ENCODE peak calls at places on chromosomes 1 and 21, in six cellular contexts. U is hippocampal formation; R is activated T-cell treated with anti-CD3 and anti-CD28 coated beads, Interleukin-2, amount 50 U/mL, for 1 hour; O is T-helper 1 cell; X is AG20443; C is omental fat pad. S is an unnamed sample.
A peak's percentile ranks its signal among the peaks of the same experiment; 100 is the strongest.

GRCh38 chr1:201807958-201808632 is 20.9 kb upstream of the IPO9 start:
- DNase-seq in R (no peak), X (no peak), C (no peak), O (no peak), U (no peak), S (no peak)

GRCh38 chr21:45384656-45385548 is 20.1 kb upstream of the COL18A1 start:
- DNase-seq in U (no peak), C (no peak), X (no peak), O (no peak), R (no peak), S (no peak)

GRCh38 chr1:1357871-1358432 is 403 bp downstream of the MXRA8 start:
- DNase-seq in C (no peak), O (no peak), U (no peak), R (no peak), X (peak; percentile 39), S (peak; percentile 34)

GRCh38 chr1:94646151-94646643 is 104.6 kb upstream of the F3 start:
- DNase-seq in O (no peak), U (no peak), R (no peak), C (no peak), X (peak; percentile 72), S (no peak)

GRCh38 chr1:154736840-154737239 is 128.9 kb upstream of the ADAR start:
- DNase-seq in O (no peak), R (no peak), U (no peak), C (no peak), X (peak; percentile 76), S (no peak)

GRCh38 chr1:149888999-149889289 is 10.4 kb upstream of the BOLA1 start:
- DNase-seq in X (peak; percentile 23), C (no peak), O (no peak), U (no peak), R (no peak), S (no peak)

GRCh38 chr1:61337981-61338848 is 255.9 kb downstream of the NFIA start:
- DNase-seq in U (peak; percentile 68), X (peak; percentile 91), O (no peak), C (no peak), R (no peak), S (no peak)

GRCh38 chr1:33074193-33074945 is 6.6 kb upstream of the AZIN2 start:
- DNase-seq in O (no peak), X (no peak), R (no peak), C (no peak), U (peak; percentile 77), S (no peak)

GRCh38 chr21:42038826-42039425 is 28.8 kb upstream of the ZBTB21 start:
- DNase-seq in R (no peak), C (no peak), X (no peak), U (no peak), O (no peak), S (no peak)